ENCODE peak calls at places on chromosomes 2 and 18, in five cellular contexts. P is HCT116, R is HepG2, C is GM12878, O is K562. D is an unnamed sample.

GRCh38 chr18:44342167-44342566 is 338.5 kb upstream of the SETBP1 start:
- DNase-seq in O (no peak), P (no peak), R (no peak), C (no peak), D (no peak)

GRCh38 chr2:186925514-186925913 is 76.5 kb upstream of the ZSWIM2 start:
- DNase-seq in C (no peak), P (no peak), O (peak), R (no peak), D (no peak)

GRCh38 chr18:13221821-13222220 is 3.3 kb downstream of the LDLRAD4 start:
- DNase-seq in P (no peak), O (no peak), C (no peak), R (no peak), D (no peak)

GRCh38 chr2:70946832-70947442 is 11.2 kb downstream of the ATP6V1B1 start:
- DNase-seq in P (peak), R (peak), C (no peak), O (peak), D (peak)

GRCh38 chr2:1910562-1911256 is 166.4 kb upstream of the PXDN start:
- DNase-seq in O (no peak), C (no peak), P (no peak), R (no peak), D (no peak)

GRCh38 chr2:73103018-73103542 is 9.7 kb downstream of the RAB11FIP5 start:
- DNase-seq in C (no peak), O (no peak), R (no peak), P (no peak), D (no peak)

GRCh38 chr2:101587251-101587650 is 110.3 kb upstream of the MAP4K4 start:
- DNase-seq in C (no peak), P (no peak), R (no peak), O (no peak), D (no peak)

GRCh38 chr18:62634991-62635630 is 80.2 kb upstream of the PHLPP1 start:
- DNase-seq in O (no peak), R (peak), C (no peak), P (no peak), D (no peak)

GRCh38 chr2:28366496-28367282 is 26.0 kb upstream of the FOSL2 start:
- DNase-seq in R (no peak), O (peak), P (no peak), C (no peak), D (no peak)

GRCh38 chr2:43218550-43219382 is 7.6 kb downstream of the ZFP36L2 start:
- DNase-seq in C (no peak), R (peak), P (no peak), O (peak), D (no peak)
- TF ChIP-seq JUND in C (no peak), R (peak), P (no peak), O (no peak), D (no peak)

DNA sequence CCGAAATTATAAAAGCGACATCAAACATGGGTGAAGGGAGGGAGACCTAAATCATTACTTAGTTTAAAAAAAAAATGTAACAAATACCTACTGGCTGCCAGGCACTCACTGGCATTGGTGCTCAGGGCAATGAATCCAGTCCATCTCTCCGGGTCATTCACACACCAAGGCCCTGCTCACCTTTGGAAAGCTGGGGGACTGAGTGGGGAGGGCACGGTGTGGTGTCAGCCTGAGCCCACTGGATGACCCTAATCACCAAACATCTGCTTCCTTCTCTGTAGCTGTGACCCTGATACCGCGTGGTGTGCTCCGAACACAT is 336 bp upstream of the DDX1 start:
- DNase-seq in C (no peak), R (no peak), P (no peak), O (no peak), D (no peak)
- TF ChIP-seq JUND in C (no peak), R (no peak), P (no peak), O (no peak), D (no peak)

DNA sequence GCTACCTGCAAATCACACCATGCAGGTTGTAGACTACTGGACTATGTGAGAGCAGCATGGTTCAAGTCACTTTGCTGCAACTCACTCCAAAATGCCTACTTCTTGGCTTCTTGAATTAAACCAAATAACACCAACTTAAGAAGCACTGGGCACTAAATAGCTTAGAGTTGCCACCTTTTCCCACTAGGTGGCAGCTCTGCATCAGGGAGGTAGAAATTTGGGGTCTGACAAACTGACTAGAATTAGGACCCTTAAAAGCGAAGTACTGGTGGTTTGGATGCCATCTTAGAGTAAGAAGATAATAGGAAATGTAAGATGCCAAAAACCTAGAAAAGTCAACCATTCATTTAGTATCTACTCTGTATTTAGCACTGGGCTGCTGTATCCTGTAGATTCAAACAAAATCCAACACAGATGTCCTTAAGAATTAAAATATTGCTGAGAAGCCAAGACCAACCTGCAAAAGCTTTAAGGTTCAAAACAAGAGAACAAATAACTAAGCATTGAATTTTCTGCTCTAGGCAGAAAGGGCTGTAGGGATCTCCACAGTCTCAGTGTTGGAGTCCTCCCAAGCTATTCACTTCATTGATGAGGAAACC is 65.5 kb downstream of the CCBE1 start:
- DNase-seq in P (peak), O (peak), R (peak), C (no peak), D (no peak)
- TF ChIP-seq JUND in P (no peak), O (no peak), R (no peak), C (no peak), D (no peak)

GRCh38 chr2:171146071-171146470 is 14.6 kb downstream of the TLK1 start:
- DNase-seq in O (no peak), C (no peak), R (no peak), P (no peak), D (no peak)
- TF ChIP-seq JUND in O (no peak), C (no peak), R (no peak), P (no peak), D (no peak)

DNA sequence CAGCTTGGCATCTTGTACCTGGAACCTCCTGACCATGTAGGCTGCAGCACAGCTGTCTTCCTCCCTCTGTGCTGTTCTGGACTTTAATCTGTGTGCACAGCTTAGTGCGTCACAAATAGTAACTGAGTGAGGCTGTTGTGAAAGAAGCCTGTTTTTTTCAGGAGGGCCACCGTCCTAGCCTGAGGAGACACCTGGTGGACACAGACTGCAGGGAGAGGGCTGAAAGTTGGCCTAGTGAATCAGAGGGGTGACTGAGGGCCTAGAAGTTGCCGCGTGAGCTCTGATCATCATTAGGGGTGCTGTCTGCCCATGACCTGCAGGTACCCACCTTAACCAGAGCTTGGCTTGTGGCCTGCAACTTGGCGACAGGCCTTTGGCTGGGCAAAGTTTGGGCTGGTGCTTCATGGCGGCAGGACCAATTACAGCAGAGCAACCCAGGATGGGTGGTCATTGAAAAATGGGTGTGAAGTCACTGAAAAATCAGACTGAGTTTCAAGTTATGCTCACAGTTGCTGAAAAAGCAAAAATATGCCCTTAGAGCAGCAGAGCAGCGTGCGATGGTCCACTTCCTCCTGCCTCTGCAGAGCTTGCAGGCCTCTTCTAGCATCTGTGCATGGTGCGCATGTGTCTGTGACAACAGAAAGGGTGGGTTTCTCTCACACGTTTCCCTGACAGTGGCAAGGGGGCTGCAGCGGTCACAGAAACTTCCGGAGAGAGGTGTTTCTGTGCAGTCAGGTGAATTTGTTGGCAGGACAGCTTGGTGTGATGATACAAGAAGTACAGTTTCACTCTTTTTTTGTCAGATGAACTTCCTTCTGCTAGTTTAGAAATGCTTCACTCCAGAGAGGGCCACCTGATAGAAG is 9.6 kb downstream of the GDF7 start:
- DNase-seq in R (peak), C (peak), O (no peak), P (no peak), D (peak)
- TF ChIP-seq JUND in R (peak), C (no peak), O (no peak), P (no peak), D (no peak)

DNA sequence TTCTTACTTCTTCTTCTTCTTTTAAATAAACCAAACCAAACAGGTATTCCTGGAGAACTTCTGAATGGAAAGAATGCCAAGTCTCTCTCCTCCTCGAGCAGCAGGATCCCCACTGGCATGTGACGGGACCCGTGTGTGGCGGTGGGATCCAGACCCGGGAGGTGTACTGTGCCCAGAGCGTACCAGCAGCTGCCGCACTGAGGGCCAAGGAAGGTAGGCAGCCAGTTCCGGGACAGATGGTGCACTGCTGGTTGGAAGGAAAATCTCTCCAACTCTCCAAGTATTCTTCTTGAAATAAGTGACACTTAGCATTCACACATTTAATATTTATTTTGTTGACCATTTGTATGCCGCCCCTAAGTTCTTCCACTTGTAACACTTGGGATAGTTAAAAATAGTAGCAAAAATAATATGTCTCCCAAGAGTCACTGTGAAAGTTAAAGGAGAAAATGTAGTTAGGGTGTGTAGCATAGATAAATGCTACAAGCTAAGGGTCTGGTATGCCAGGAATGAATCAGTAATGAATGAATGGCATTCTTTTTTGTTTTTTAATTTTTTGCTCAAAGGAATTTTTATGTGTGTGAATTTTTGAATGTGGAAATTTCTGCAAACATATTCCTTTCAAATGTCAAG is 349.9 kb downstream of the THSD7B start:
- DNase-seq in P (no peak), C (no peak), O (no peak), R (no peak), D (no peak)
- TF ChIP-seq JUND in P (no peak), C (no peak), O (no peak), R (no peak), D (no peak)

DNA sequence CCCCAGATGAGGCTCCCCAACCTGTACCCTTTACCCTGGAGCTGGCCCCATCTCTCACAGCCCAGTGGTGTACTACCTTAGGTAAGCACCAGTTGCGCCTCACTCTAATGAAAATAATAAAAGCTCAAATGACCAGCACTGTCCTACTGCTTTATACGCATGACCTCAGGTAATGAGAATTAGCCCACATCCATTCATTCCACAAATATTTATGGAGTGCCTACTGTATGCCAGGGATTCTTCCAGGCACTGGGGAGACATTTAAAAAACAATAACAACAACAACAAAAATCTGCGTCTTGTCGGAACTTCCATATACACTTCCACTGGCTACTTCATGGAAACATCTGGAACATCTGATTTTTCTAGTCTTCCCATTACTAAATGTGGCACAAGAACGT is 20.8 kb downstream of the HPCAL1 start:
- DNase-seq in C (no peak), R (no peak), O (no peak), P (no peak), D (no peak)
- TF ChIP-seq JUND in C (no peak), R (no peak), O (no peak), P (no peak), D (no peak)

D was measured in T47D.